ENCODE peak calls at places on chromosomes 4 and X, in ten cellular contexts. X, L, V, H, R, B, Y, Z, M and T are unnamed samples.

GRCh38 chr4:72112514-72113156 is 80.8 kb downstream of the NPFFR2 start:
- DNase-seq in X (no peak), L (no peak), V (no peak), H (no peak), R (no peak), B (peak), Y (no peak), Z (no peak), M (peak), T (no peak)

GRCh38 chr4:100462206-100462605 is 55.6 kb downstream of the EMCN start:
- DNase-seq in X (no peak), L (no peak), V (no peak), H (no peak), R (no peak), B (no peak), Y (no peak), Z (no peak), M (no peak), T (no peak)

GRCh38 chrX:130125090-130125489 is 14.8 kb upstream of the ELF4 start:
- DNase-seq in X (no peak), L (no peak), V (no peak), H (peak), R (no peak), B (peak), Y (no peak), Z (peak), M (no peak), T (no peak)

GRCh38 chr4:169963998-169964397 is 62.2 kb downstream of the MFAP3L start:
- DNase-seq in X (no peak), L (no peak), V (no peak), H (no peak), R (no peak), B (no peak), Y (no peak), Z (no peak), M (no peak), T (no peak)

GRCh38 chr4:169956441-169956840 is 69.8 kb downstream of the MFAP3L start:
- DNase-seq in X (no peak), L (no peak), V (no peak), H (no peak), R (no peak), B (no peak), Y (no peak), Z (no peak), M (no peak), T (no peak)

GRCh38 chr4:155787113-155787710 is 28.4 kb downstream of the GUCY1B1 start:
- DNase-seq in X (peak), L (no peak), V (peak), H (no peak), R (no peak), B (peak), Y (no peak), Z (peak), M (peak), T (no peak)

GRCh38 chrX:116417214-116417613 is 19.2 kb upstream of the SLC6A14 start:
- DNase-seq in X (no peak), L (no peak), V (no peak), H (peak), R (no peak), B (no peak), Y (no peak), Z (no peak), M (no peak), T (no peak)

GRCh38 chrX:30951003-30951402 is 61.9 kb upstream of the TAB3 start:
- DNase-seq in X (no peak), L (no peak), V (no peak), H (no peak), R (no peak), B (no peak), Y (no peak), Z (no peak), M (no peak), T (no peak)

GRCh38 chr4:110211007-110211769 is 12.8 kb upstream of the ELOVL6 start:
- DNase-seq in X (no peak), L (no peak), V (no peak), H (no peak), R (no peak), B (peak), Y (peak), Z (peak), M (no peak), T (no peak)

GRCh38 chrX:80876877-80877276 is 67.2 kb upstream of the BRWD3 start:
- DNase-seq in X (no peak), L (no peak), V (no peak), H (no peak), R (no peak), B (peak), Y (no peak), Z (no peak), M (no peak), T (no peak)

GRCh38 chrX:152843852-152844251 is 13.0 kb downstream of the NSDHL start:
- DNase-seq in X (no peak), L (no peak), V (no peak), H (no peak), R (no peak), B (peak), Y (no peak), Z (no peak), M (no peak), T (no peak)

GRCh38 chr4:54215379-54216072 is 13.6 kb upstream of the PDGFRA start:
- DNase-seq in X (no peak), L (no peak), V (no peak), H (no peak), R (no peak), B (no peak), Y (no peak), Z (no peak), M (no peak), T (no peak)

GRCh38 chr4:165360041-165360782 is 18.6 kb upstream of the CPE start:
- DNase-seq in X (no peak), L (no peak), V (no peak), H (no peak), R (no peak), B (peak), Y (no peak), Z (no peak), M (peak), T (no peak)

GRCh38 chr4:48604527-48604926 is 114.5 kb downstream of the ZAR1 start:
- DNase-seq in X (no peak), L (no peak), V (no peak), H (no peak), R (no peak), B (no peak), Y (peak), Z (no peak), M (no peak), T (no peak)

GRCh38 chrX:10017866-10018265 is 50.7 kb downstream of the CLDN34 start:
- DNase-seq in X (no peak), L (no peak), V (no peak), H (peak), R (no peak), B (peak), Y (peak), Z (no peak), M (no peak), T (no peak)

GRCh38 chr4:76276813-76277212 is 25.3 kb downstream of the FAM47E start:
- DNase-seq in X (no peak), L (no peak), V (no peak), H (no peak), R (no peak), B (no peak), Y (no peak), Z (no peak), M (no peak), T (no peak)

GRCh38 chr4:31084806-31085416 is 364.7 kb downstream of the PCDH7 start:
- DNase-seq in X (no peak), L (peak), V (no peak), H (no peak), R (no peak), B (no peak), Y (no peak), Z (no peak), M (no peak), T (no peak)

GRCh38 chr4:69731826-69732225 is 28.6 kb downstream of the SULT1B1 start:
- DNase-seq in X (no peak), L (no peak), V (no peak), H (no peak), R (no peak), B (peak), Y (no peak), Z (no peak), M (no peak), T (no peak)

DNA sequence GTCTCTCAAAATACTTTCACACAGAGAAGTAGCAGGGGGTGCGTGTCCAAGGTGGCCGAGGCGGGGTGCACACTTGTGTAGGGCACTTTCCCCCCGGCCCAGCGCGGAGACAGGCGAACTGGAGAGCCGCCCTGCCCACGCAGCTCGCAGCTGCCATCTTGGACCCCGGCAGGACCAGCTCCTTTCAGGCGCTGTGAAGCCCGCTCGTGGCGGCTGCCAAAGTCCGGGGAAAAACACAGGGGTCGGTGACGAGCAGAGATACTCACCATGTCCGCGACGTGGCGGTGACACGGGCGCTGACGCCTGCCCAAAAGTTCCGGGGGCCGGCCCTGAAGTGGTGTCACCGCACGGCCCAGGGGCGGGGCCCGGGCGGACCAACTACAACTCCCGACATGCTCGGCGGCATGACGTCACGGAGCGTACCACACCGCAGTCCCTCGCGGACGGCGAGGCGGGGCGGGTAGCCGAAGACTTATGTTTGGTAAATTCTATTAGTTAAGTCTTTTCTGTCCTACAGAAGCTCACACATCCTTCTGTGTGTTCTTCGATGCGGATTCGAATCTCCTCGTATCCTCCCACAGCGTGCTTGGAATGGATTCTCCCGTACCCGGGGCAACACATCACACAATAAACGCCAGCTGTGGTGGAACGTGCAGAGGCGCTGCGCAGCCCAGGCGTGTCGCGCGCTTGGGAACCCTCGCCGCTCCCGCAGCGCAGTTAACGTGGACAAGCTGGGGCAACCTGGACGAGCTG is at the start of gene UFSP2:
- DNase-seq in X (peak), L (peak), V (peak), H (peak), R (peak), B (peak), Y (peak), Z (peak), M (peak), T (peak)
- TF ChIP-seq CTCF in X (no peak), L (no peak), V (no peak), H (peak), R (no peak), B (no peak), Y (no peak), Z (no peak), M (no peak), T (no peak)

DNA sequence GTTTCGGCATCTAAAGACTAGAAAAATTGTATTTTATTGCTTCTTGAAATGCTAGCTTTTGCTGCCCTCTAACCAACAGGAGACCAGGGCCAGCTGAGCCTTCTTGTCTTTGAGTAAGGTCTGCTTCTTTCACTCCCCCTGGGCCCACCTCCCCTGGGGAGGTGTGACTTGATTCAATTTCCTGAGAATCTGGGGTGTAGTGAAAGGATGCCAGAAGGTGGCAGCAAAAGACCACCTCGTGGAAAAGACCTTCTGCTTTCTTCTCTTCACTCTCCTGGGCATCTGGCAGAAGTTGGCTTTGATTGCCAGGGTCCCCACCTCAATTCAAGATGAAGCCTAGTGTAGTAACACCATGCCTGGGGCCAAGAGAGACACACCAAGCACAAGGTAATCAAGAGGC is 96.5 kb upstream of the MAOA start:
- DNase-seq in X (peak), L (no peak), V (peak), H (peak), R (no peak), B (peak), Y (peak), Z (peak), M (no peak), T (no peak)
- TF ChIP-seq CTCF in X (no peak), L (peak), V (peak), H (peak), R (peak), B (peak), Y (peak), Z (peak), M (peak), T (peak)

DNA sequence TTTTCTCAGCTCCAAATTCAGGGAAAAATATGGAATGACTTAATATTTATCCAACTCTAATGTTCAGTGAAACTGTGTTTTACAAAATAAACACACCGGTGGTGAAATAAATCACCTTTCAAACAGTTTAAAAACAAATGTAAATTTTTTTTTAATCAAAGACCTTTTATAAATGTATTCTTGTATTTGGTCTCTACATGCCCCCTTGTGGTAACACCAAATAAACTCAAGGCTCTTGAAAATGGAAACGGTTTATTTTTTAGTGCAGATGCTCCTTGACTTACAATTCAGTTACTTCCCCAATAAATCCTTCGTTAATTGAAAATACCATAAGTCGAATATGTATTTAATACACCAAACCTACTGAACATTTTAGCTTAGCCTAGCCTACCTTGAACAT is 45.9 kb upstream of the ITM2A start:
- DNase-seq in X (no peak), L (no peak), V (no peak), H (no peak), R (no peak), B (peak), Y (no peak), Z (peak), M (no peak), T (no peak)
- TF ChIP-seq CTCF in X (peak), L (peak), V (peak), H (peak), R (peak), B (peak), Y (no peak), Z (peak), M (no peak), T (no peak)

GRCh38 chr4:173237152-173237551 is 68.5 kb downstream of the GALNT7 start:
- DNase-seq in X (no peak), L (no peak), V (no peak), H (no peak), R (no peak), B (no peak), Y (no peak), Z (no peak), M (no peak), T (no peak)
- TF ChIP-seq CTCF in X (no peak), L (no peak), V (peak), H (no peak), R (no peak), B (no peak), Y (no peak), Z (no peak), M (peak), T (no peak)

GRCh38 chr4:44146516-44146915 is 302.1 kb downstream of the KCTD8 start:
- DNase-seq in X (no peak), L (no peak), V (no peak), H (no peak), R (no peak), B (no peak), Y (no peak), Z (no peak), M (no peak), T (no peak)
- TF ChIP-seq CTCF in X (no peak), L (no peak), V (no peak), H (no peak), R (no peak), B (no peak), Y (no peak), Z (no peak), M (no peak), T (no peak)

GRCh38 chr4:16089156-16089555 is 5.3 kb upstream of the PROM1 start:
- DNase-seq in X (no peak), L (no peak), V (no peak), H (no peak), R (no peak), B (no peak), Y (no peak), Z (no peak), M (no peak), T (no peak)

GRCh38 chr4:16090306-16090705 is 6.5 kb upstream of the PROM1 start:
- DNase-seq in X (no peak), L (no peak), V (no peak), H (no peak), R (no peak), B (no peak), Y (no peak), Z (no peak), M (no peak), T (no peak)

DNA sequence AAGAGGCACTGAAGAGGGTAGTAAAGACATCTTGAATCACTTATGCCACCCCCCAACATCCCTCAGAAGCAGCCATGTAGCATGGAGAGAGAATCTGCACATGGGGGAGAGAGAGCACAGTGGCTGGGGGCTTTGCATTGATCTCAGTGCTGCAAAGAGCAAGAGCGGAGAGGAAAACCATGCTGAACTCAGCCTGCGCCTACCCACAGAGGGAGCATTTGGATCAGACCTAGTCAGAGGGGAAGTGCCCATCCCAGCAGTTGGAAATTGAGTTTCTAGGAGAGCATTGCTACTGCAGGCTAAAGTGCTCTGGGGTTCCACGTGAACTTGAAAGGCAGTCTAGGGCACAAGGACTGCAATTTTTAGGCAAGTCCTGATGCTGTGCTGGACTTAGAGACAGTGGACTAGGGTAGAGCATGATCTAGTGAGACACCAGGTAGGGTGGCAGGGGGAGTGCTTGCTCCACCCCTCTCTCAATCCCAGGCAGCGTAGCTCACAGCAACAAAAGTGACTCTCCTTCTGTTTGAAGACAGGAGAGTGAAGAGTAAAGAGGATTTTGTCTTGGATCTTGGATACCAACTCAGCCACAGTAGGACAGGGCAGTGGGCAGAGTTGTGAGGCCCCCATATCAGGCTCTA is 9.0 kb upstream of the PROM1 start:
- DNase-seq in X (no peak), L (no peak), V (no peak), H (no peak), R (no peak), B (no peak), Y (no peak), Z (no peak), M (no peak), T (no peak)
- TF ChIP-seq CTCF in X (no peak), L (no peak), V (no peak), H (no peak), R (no peak), B (no peak), Y (no peak), Z (no peak), M (no peak), T (no peak)

DNA sequence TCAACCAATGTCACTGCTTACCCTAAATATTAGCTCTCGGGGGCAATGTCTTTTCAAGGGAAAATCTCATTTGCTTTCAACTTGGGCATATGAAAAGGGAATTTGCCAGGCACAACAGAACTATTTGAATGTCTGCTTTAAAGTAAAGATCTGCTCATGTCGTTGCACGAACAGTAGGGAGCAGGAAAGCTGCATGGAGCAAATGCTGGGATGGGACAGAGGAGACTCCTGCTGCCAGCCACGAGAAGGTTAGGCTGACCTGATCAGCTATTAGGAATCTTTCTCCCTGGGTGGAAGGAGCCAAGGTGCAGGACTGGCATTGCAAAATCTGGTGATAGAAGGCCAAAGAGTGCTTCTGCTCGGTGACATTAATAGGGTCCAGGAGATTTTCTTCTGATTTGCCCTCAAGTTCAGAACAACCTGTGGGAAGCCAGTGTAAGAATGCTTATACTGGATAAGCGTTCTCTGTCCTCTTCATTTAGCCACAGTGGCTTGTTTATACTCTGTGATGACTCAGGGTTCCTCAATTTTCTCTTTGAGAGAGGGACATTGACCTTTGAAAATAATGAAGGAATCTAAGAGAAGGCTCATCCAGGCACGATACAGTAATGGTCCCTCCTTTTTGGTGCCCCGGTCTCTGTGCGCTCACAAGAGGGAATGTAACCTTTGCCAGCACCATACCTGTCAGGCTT is 22.9 kb downstream of the FHL1 start:
- DNase-seq in X (no peak), L (no peak), V (no peak), H (no peak), R (no peak), B (peak), Y (no peak), Z (no peak), M (no peak), T (no peak)
- TF ChIP-seq CTCF in X (no peak), L (no peak), V (no peak), H (no peak), R (no peak), B (peak), Y (no peak), Z (no peak), M (peak), T (no peak)